ENCODE peak calls at places on chromosome 2, in ten cellular contexts. H is uterus, N is PC-3, W is GM12878, A is heart left ventricle, U is left lung, J is spleen, Z is adrenal gland, Y is fibroblast of lung, R is suprapubic skin. B is an unnamed sample. For H3K27me3, the result is how much of the 10 kb centered on the place peaks cover.

GRCh38 chr2:190357596-190357995 is 14.2 kb downstream of the INPP1 start:
- DNase-seq in H (no peak), N (no peak), W (no peak), A (no peak), U (no peak), J (no peak), Z (no peak), Y (no peak), R (no peak), B (no peak)

GRCh38 chr2:240431663-240432424 is 3.6 kb upstream of the GPC1 start:
- DNase-seq in H (peak), N (no peak), W (no peak), A (peak), U (peak), J (peak), Z (peak), Y (no peak), R (peak), B (no peak)

GRCh38 chr2:25366629-25367028 is 24.9 kb upstream of the DNMT3A start:
- DNase-seq in H (no peak), N (no peak), W (no peak), A (no peak), U (no peak), J (peak), Z (no peak), Y (no peak), R (no peak), B (no peak)

GRCh38 chr2:72940786-72941185 is 23.5 kb downstream of the EMX1 start:
- DNase-seq in H (no peak), N (no peak), W (no peak), A (no peak), U (no peak), J (no peak), Z (no peak), Y (peak), R (no peak), B (no peak)

GRCh38 chr2:61759718-61760117 is 94.1 kb downstream of the FAM161A start:
- DNase-seq in H (no peak), N (peak), W (no peak), A (no peak), U (no peak), J (no peak), Z (no peak), Y (peak), R (no peak), B (peak)

GRCh38 chr2:238449909-238450417 is 23.2 kb downstream of the ASB1 start:
- DNase-seq in H (peak), N (no peak), W (no peak), A (peak), U (no peak), J (peak), Z (peak), Y (no peak), R (no peak), B (no peak)

GRCh38 chr2:232731470-232731869 is 34.3 kb downstream of the GIGYF2 start:
- DNase-seq in H (no peak), N (no peak), W (no peak), A (no peak), U (no peak), J (no peak), Z (no peak), Y (peak), R (no peak), B (peak)

GRCh38 chr2:242031481-242032019 is 162.0 kb downstream of the RTP5 start:
- DNase-seq in H (peak), N (peak), W (no peak), A (no peak), U (peak), J (peak), Z (no peak), Y (peak), R (peak), B (peak)

GRCh38 chr2:230671117-230671516 is 41.5 kb upstream of the CAB39 start:
- DNase-seq in H (no peak), N (peak), W (no peak), A (no peak), U (no peak), J (no peak), Z (no peak), Y (peak), R (no peak), B (peak)

GRCh38 chr2:85008252-85008651 is 37.3 kb downstream of the KCMF1 start:
- DNase-seq in H (no peak), N (no peak), W (no peak), A (no peak), U (no peak), J (no peak), Z (no peak), Y (no peak), R (no peak), B (no peak)

GRCh38 chr2:45674035-45674791 is 22.7 kb downstream of the PRKCE start:
- DNase-seq in H (no peak), N (peak), W (no peak), A (no peak), U (no peak), J (no peak), Z (no peak), Y (peak), R (no peak), B (no peak)

GRCh38 chr2:50476174-50476573 is 555.8 kb downstream of the NRXN1 start:
- DNase-seq in H (no peak), N (no peak), W (no peak), A (no peak), U (no peak), J (no peak), Z (no peak), Y (no peak), R (no peak), B (no peak)

GRCh38 chr2:141348481-141348880 is 782.3 kb downstream of the LRP1B start:
- DNase-seq in H (no peak), N (no peak), W (no peak), A (no peak), U (no peak), J (no peak), Z (no peak), Y (peak), R (no peak), B (no peak)

GRCh38 chr2:9240745-9241144 is 34.1 kb downstream of the ASAP2 start:
- DNase-seq in H (no peak), N (peak), W (no peak), A (no peak), U (no peak), J (no peak), Z (no peak), Y (peak), R (no peak), B (no peak)

GRCh38 chr2:43777306-43777926 is 3.6 kb downstream of the DYNC2LI1 start:
- DNase-seq in H (no peak), N (no peak), W (no peak), A (no peak), U (peak), J (no peak), Z (peak), Y (no peak), R (no peak), B (no peak)

GRCh38 chr2:216179015-216179414 is 69.9 kb downstream of the XRCC5 start:
- DNase-seq in H (no peak), N (no peak), W (no peak), A (no peak), U (no peak), J (no peak), Z (no peak), Y (peak), R (no peak), B (no peak)

GRCh38 chr2:120289221-120289906 is 36.7 kb downstream of the RALB start:
- DNase-seq in H (no peak), N (peak), W (no peak), A (no peak), U (no peak), J (no peak), Z (no peak), Y (no peak), R (no peak), B (no peak)

GRCh38 chr2:43424262-43425207 is 171.3 kb downstream of the THADA start:
- DNase-seq in H (no peak), N (peak), W (no peak), A (no peak), U (no peak), J (no peak), Z (no peak), Y (peak), R (no peak), B (no peak)

GRCh38 chr2:209523778-209524362 is 100.0 kb downstream of the MAP2 start:
- DNase-seq in H (no peak), N (peak), W (no peak), A (no peak), U (no peak), J (no peak), Z (no peak), Y (peak), R (no peak), B (no peak)

GRCh38 chr2:71614976-71615768 is 161.8 kb downstream of the DYSF start:
- DNase-seq in H (peak), N (no peak), W (no peak), A (peak), U (no peak), J (no peak), Z (peak), Y (peak), R (peak), B (no peak)

GRCh38 chr2:75592028-75592427 is 31.3 kb upstream of the EVA1A start:
- DNase-seq in H (no peak), N (peak), W (no peak), A (no peak), U (no peak), J (no peak), Z (no peak), Y (peak), R (no peak), B (peak)

GRCh38 chr2:95314964-95315611 is 17.9 kb downstream of the KCNIP3 start:
- DNase-seq in H (no peak), N (peak), W (no peak), A (no peak), U (peak), J (peak), Z (no peak), Y (peak), R (no peak), B (no peak)

GRCh38 chr2:177396630-177397460 is 4.3 kb downstream of the AGPS start:
- DNase-seq in H (no peak), N (peak), W (no peak), A (no peak), U (no peak), J (no peak), Z (peak), Y (peak), R (no peak), B (no peak)

GRCh38 chr2:36356199-36356989 is 816 bp downstream of the CRIM1 start:
- DNase-seq in H (peak), N (peak), W (no peak), A (peak), U (peak), J (peak), Z (peak), Y (peak), R (peak), B (no peak)

GRCh38 chr2:183950673-183951072 is 647.7 kb upstream of the ZNF804A start:
- DNase-seq in H (no peak), N (peak), W (no peak), A (no peak), U (no peak), J (no peak), Z (no peak), Y (peak), R (no peak), B (no peak)

GRCh38 chr2:160920061-160920460 is 240.2 kb upstream of the TANK start:
- DNase-seq in H (no peak), N (no peak), W (no peak), A (no peak), U (no peak), J (no peak), Z (no peak), Y (no peak), R (no peak), B (no peak)

GRCh38 chr2:9375857-9376428 is 47.4 kb downstream of the ITGB1BP1 start:
- DNase-seq in H (no peak), N (no peak), W (no peak), A (no peak), U (no peak), J (no peak), Z (no peak), Y (no peak), R (no peak), B (no peak)

GRCh38 chr2:164934790-164935466 is 20.4 kb downstream of the SLC38A11 start:
- DNase-seq in H (no peak), N (no peak), W (no peak), A (no peak), U (no peak), J (no peak), Z (no peak), Y (no peak), R (no peak), B (no peak)

GRCh38 chr2:236638707-236639106 is 69.1 kb downstream of the ACKR3 start:
- DNase-seq in H (no peak), N (no peak), W (no peak), A (no peak), U (no peak), J (peak), Z (no peak), Y (no peak), R (peak), B (no peak)

GRCh38 chr2:179177694-179178093 is 86.9 kb downstream of the SESTD1 start:
- DNase-seq in H (no peak), N (no peak), W (no peak), A (no peak), U (no peak), J (no peak), Z (no peak), Y (no peak), R (no peak), B (no peak)

GRCh38 chr2:28187186-28187585 is 205.5 kb upstream of the FOSL2 start:
- DNase-seq in H (no peak), N (no peak), W (no peak), A (no peak), U (no peak), J (no peak), Z (no peak), Y (no peak), R (no peak), B (no peak)

GRCh38 chr2:112711356-112711755 is 9.5 kb upstream of the NT5DC4 start:
- DNase-seq in H (no peak), N (no peak), W (no peak), A (no peak), U (no peak), J (no peak), Z (no peak), Y (no peak), R (no peak), B (no peak)

GRCh38 chr2:235996419-235996818 is 171.8 kb downstream of the GBX2 start:
- DNase-seq in H (no peak), N (no peak), W (no peak), A (peak), U (no peak), J (peak), Z (no peak), Y (no peak), R (no peak), B (no peak)

GRCh38 chr2:74374509-74375205 is 5.5 kb downstream of the DCTN1 start:
- DNase-seq in H (peak), N (no peak), W (no peak), A (peak), U (no peak), J (no peak), Z (peak), Y (peak), R (no peak), B (no peak)

GRCh38 chr2:150931447-150931846 is 330.2 kb downstream of the RBM43 start:
- DNase-seq in H (no peak), N (no peak), W (no peak), A (no peak), U (no peak), J (no peak), Z (no peak), Y (no peak), R (no peak), B (no peak)

GRCh38 chr2:15691586-15692310 is 100.1 kb downstream of the DDX1 start:
- DNase-seq in H (no peak), N (no peak), W (no peak), A (no peak), U (no peak), J (no peak), Z (no peak), Y (no peak), R (no peak), B (no peak)

GRCh38 chr2:115443550-115444185 is 1001.2 kb downstream of the DPP10 start:
- DNase-seq in H (no peak), N (no peak), W (no peak), A (no peak), U (no peak), J (no peak), Z (no peak), Y (no peak), R (no peak), B (no peak)

GRCh38 chr2:233822101-233822771 is 32.1 kb downstream of the HJURP start:
- DNase-seq in H (no peak), N (no peak), W (no peak), A (no peak), U (no peak), J (peak), Z (no peak), Y (no peak), R (peak), B (no peak)

GRCh38 chr2:143210446-143210819 is 81.2 kb downstream of the ARHGAP15 start:
- DNase-seq in H (no peak), N (no peak), W (no peak), A (no peak), U (no peak), J (no peak), Z (no peak), Y (no peak), R (no peak), B (no peak)

GRCh38 chr2:143209570-143210445 is 80.6 kb downstream of the ARHGAP15 start:
- DNase-seq in H (no peak), N (no peak), W (no peak), A (no peak), U (no peak), J (no peak), Z (no peak), Y (no peak), R (no peak), B (no peak)

GRCh38 chr2:143205106-143205764 is 76.0 kb downstream of the ARHGAP15 start:
- DNase-seq in H (no peak), N (peak), W (no peak), A (no peak), U (no peak), J (no peak), Z (no peak), Y (peak), R (no peak), B (no peak)
- TF ChIP-seq CTCF in H (no peak), N (peak), W (no peak), A (no peak), U (no peak), J (peak), Z (peak), Y (peak), R (no peak), B (peak)

DNA sequence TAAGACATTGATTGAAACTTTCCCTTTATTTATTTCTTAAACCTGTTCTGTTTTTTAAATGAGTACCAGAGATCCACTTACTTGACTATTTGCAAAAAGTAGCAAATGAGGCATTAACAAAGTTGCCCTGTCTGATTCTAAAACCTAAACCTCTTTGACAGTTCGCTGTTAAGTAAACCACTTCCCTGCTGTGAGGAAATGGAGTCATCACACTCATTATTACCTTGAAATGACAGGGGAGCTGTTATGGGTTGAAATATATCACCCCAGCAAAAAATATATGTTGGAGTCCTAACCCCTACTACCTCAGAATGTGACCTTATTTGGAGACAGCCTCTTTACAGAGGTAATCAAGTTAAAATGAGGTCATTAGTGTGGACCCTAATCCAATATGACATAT is 36.1 kb downstream of the DHRS9 start:
- DNase-seq in H (no peak), N (no peak), W (no peak), A (no peak), U (no peak), J (no peak), Z (no peak), Y (no peak), R (no peak), B (no peak)
- H3K27me3 ChIP-seq in H (under half), N (under half), W (under half), A (under half), U (under half), J (under half), Z (under half), Y (under half), R (under half), B (under half)

GRCh38 chr2:69579561-69579960 is 64.0 kb downstream of the AAK1 start:
- DNase-seq in H (no peak), N (no peak), W (no peak), A (no peak), U (no peak), J (no peak), Z (no peak), Y (no peak), R (no peak), B (no peak)
- H3K4me3 ChIP-seq in H (no peak), N (no peak), W (no peak), A (no peak), U (no peak), J (no peak), Z (no peak), Y (no peak), R (no peak), B (no peak)

GRCh38 chr2:107376910-107377309 is 449.8 kb upstream of the RGPD4 start:
- DNase-seq in H (no peak), N (no peak), W (no peak), A (peak), U (no peak), J (no peak), Z (no peak), Y (no peak), R (no peak), B (no peak)

GRCh38 chr2:107383706-107384105 is 443.0 kb upstream of the RGPD4 start:
- DNase-seq in H (no peak), N (no peak), W (no peak), A (no peak), U (no peak), J (no peak), Z (no peak), Y (no peak), R (no peak), B (no peak)

GRCh38 chr2:107384426-107384825 is 442.3 kb upstream of the RGPD4 start:
- DNase-seq in H (no peak), N (no peak), W (no peak), A (no peak), U (no peak), J (no peak), Z (no peak), Y (no peak), R (no peak), B (no peak)

DNA sequence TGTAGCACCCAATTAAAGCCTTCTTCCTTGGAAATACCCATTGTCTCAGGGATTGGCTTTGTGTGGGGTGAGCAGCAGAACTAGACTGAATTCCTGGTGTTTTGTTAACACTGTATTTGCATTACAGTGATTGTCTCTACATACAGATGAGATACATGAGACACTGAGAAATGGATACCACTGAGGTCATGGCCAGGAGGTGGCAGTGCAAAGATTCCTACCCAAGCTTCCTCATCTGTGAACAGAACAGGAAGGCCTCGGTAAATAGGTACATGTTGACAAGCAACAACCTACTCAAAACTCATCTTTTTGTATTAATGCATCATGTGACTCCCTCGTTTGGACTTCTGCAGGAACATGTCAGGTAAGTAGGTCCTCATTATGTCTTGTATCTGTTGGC is 445.8 kb upstream of the RGPD4 start:
- DNase-seq in H (no peak), N (peak), W (no peak), A (no peak), U (no peak), J (no peak), Z (no peak), Y (no peak), R (no peak), B (no peak)
- TF ChIP-seq CTCF in H (no peak), N (peak), W (no peak), A (no peak), U (no peak), J (no peak), Z (no peak), Y (no peak), R (no peak), B (no peak)

GRCh38 chr2:174325373-174325772 is 9.4 kb upstream of the SP9 start:
- DNase-seq in H (no peak), N (no peak), W (no peak), A (no peak), U (no peak), J (no peak), Z (no peak), Y (no peak), R (no peak), B (no peak)
- H3K27me3 ChIP-seq in H (under half), N (under half), W (under half), A (half or more), U (half or more), J (under half), Z (half or more), Y (half or more), R (half or more), B (under half)